ENCODE peak calls at places on chromosome 17, in five cellular contexts. G is SK-N-SH, W is K562, I is HepG2, O is H1. S is an unnamed sample.

GRCh38 chr17:752620-753219 is 656 bp upstream of the GEMIN4 start:
- DNase-seq in G (peak), W (no peak), I (no peak), O (no peak), S (no peak)

GRCh38 chr17:20702692-20703091 is 123.2 kb downstream of the CDRT15L2 start:
- DNase-seq in G (no peak), W (no peak), I (no peak), O (no peak), S (no peak)

GRCh38 chr17:76378548-76379274 is 5.7 kb upstream of the SPHK1 start:
- DNase-seq in G (peak), W (no peak), I (no peak), O (no peak), S (no peak)

GRCh38 chr17:50689251-50689650 is 18.5 kb downstream of the ANKRD40 start:
- DNase-seq in G (no peak), W (no peak), I (no peak), O (no peak), S (no peak)

GRCh38 chr17:1033503-1033902 is 36.6 kb downstream of the TIMM22 start:
- DNase-seq in G (no peak), W (no peak), I (no peak), O (no peak), S (peak)

GRCh38 chr17:40451420-40451819 is 8.2 kb downstream of the IGFBP4 start:
- DNase-seq in G (peak), W (no peak), I (no peak), O (no peak), S (no peak)

GRCh38 chr17:57899822-57900221 is 50.0 kb upstream of the MRPS23 start:
- DNase-seq in G (no peak), W (no peak), I (no peak), O (no peak), S (peak)

GRCh38 chr17:61251939-61252865 is 147.4 kb upstream of the TBX2 start:
- DNase-seq in G (peak), W (no peak), I (no peak), O (no peak), S (peak)

GRCh38 chr17:30917050-30917449 is 4.7 kb upstream of the ADAP2 start:
- DNase-seq in G (no peak), W (no peak), I (no peak), O (no peak), S (no peak)

GRCh38 chr17:36592316-36592710 is 634 bp downstream of the DHRS11 start:
- DNase-seq in G (peak), W (peak), I (no peak), O (no peak), S (no peak)

GRCh38 chr17:6528557-6528956 is 27.8 kb downstream of the PITPNM3 start:
- DNase-seq in G (no peak), W (no peak), I (no peak), O (no peak), S (no peak)

GRCh38 chr17:19338031-19338990 is 24.2 kb downstream of the B9D1 start:
- DNase-seq in G (peak), W (peak), I (peak), O (peak), S (peak)

GRCh38 chr17:5419959-5420653 is at the start of gene RPAIN:
- DNase-seq in G (peak), W (peak), I (peak), O (peak), S (peak)

GRCh38 chr17:22694362-22695227 is 1002.3 kb downstream of the KCNJ18 start:
- DNase-seq in G (peak), W (peak), I (no peak), O (no peak), S (no peak)

GRCh38 chr17:21304091-21304490 is 19.6 kb downstream of the MAP2K3 start:
- DNase-seq in G (no peak), W (peak), I (no peak), O (no peak), S (no peak)

GRCh38 chr17:3665834-3666233 is 2.5 kb downstream of the TAX1BP3 start:
- DNase-seq in G (no peak), W (no peak), I (no peak), O (no peak), S (no peak)

GRCh38 chr17:61150686-61151299 is 248.8 kb upstream of the TBX2 start:
- DNase-seq in G (no peak), W (no peak), I (no peak), O (no peak), S (no peak)

GRCh38 chr17:162689-163088 is 18.8 kb downstream of the DOC2B start:
- DNase-seq in G (no peak), W (no peak), I (no peak), O (no peak), S (no peak)

GRCh38 chr17:32590974-32591373 is 104.2 kb downstream of the CDK5R1 start:
- DNase-seq in G (no peak), W (no peak), I (no peak), O (no peak), S (no peak)

GRCh38 chr17:44854201-44854600 is 6.5 kb downstream of the HIGD1B start:
- DNase-seq in G (no peak), W (no peak), I (no peak), O (no peak), S (no peak)

GRCh38 chr17:76704799-76705198 is 6.0 kb downstream of the MXRA7 start:
- DNase-seq in G (no peak), W (no peak), I (no peak), O (no peak), S (no peak)

GRCh38 chr17:59725691-59726090 is 18.2 kb downstream of the VMP1 start:
- DNase-seq in G (no peak), W (no peak), I (peak), O (no peak), S (peak)

GRCh38 chr17:19508327-19508867 is 25.3 kb upstream of the SLC47A1 start:
- DNase-seq in G (peak), W (peak), I (no peak), O (no peak), S (no peak)

GRCh38 chr17:57563968-57564367 is 181.1 kb downstream of the CCDC182 start:
- DNase-seq in G (peak), W (no peak), I (no peak), O (no peak), S (no peak)

GRCh38 chr17:75130059-75130631 is 1.4 kb downstream of the NT5C start:
- DNase-seq in G (peak), W (peak), I (no peak), O (no peak), S (no peak)

GRCh38 chr17:35900693-35901487 is 20.7 kb upstream of the CCL5 start:
- DNase-seq in G (no peak), W (no peak), I (no peak), O (no peak), S (no peak)

GRCh38 chr17:47703671-47704070 is 9.7 kb downstream of the TBKBP1 start:
- DNase-seq in G (no peak), W (no peak), I (no peak), O (no peak), S (no peak)

GRCh38 chr17:39668141-39668924 is at the start of gene PNMT:
- DNase-seq in G (peak), W (peak), I (peak), O (no peak), S (peak)

GRCh38 chr17:11276486-11276885 is 35.5 kb downstream of the SHISA6 start:
- DNase-seq in G (no peak), W (no peak), I (no peak), O (no peak), S (no peak)

GRCh38 chr17:30300803-30301202 is 9.1 kb upstream of the BLMH start:
- DNase-seq in G (no peak), W (no peak), I (no peak), O (no peak), S (no peak)

GRCh38 chr17:82823004-82823403 is 16.8 kb downstream of the ZNF750 start:
- DNase-seq in G (peak), W (peak), I (peak), O (no peak), S (no peak)

GRCh38 chr17:21397341-21398050 is 21.3 kb downstream of the KCNJ12 start:
- DNase-seq in G (no peak), W (no peak), I (no peak), O (no peak), S (no peak)

GRCh38 chr17:75242461-75243042 is 18.9 kb downstream of the GGA3 start:
- DNase-seq in G (no peak), W (no peak), I (no peak), O (no peak), S (no peak)

GRCh38 chr17:83124871-83125514 is 45.6 kb downstream of the METRNL start:
- DNase-seq in G (no peak), W (no peak), I (no peak), O (no peak), S (peak)

GRCh38 chr17:17682737-17683675 is 1.7 kb downstream of the RAI1 start:
- DNase-seq in G (peak), W (peak), I (no peak), O (no peak), S (peak)

GRCh38 chr17:17681187-17681743 is at the start of gene RAI1:
- DNase-seq in G (peak), W (peak), I (peak), O (no peak), S (no peak)

GRCh38 chr17:17682293-17682736 is 1.1 kb downstream of the RAI1 start:
- DNase-seq in G (peak), W (peak), I (no peak), O (no peak), S (no peak)

GRCh38 chr17:17680477-17681186 is 626 bp upstream of the RAI1 start:
- DNase-seq in G (no peak), W (no peak), I (no peak), O (no peak), S (no peak)

DNA sequence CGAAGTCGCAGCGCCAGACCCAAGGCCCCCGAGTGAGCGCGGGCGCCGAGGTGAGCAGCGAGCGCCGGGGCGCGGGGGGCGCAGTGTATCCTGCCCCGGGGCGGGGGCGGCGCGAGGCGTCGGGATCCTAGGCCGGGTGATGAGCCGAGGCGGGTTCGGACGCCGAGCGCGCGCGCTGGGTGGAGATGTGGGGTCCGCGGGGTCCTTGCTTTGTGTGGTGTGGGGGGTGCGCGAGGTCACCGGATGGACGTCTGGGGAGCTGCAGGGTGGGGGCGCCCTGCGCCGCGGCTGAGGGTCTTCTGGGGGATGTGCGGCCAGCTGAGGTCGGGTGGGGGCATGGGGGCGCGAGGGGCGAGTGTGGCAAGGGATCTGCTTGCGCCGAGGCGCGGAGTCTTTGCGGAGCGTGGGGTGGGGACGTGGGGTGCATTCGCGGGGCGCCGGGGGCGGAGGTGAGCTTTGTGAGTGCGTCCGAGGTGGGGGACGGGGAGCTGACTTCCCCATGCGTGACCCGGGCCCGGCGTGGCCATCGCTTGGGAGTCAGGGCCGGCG is 560 bp downstream of the RAI1 start:
- DNase-seq in G (peak), W (peak), I (no peak), O (no peak), S (no peak)
- TF ChIP-seq GABPA in G (no peak), W (peak), I (no peak), O (no peak), S (no peak)

DNA sequence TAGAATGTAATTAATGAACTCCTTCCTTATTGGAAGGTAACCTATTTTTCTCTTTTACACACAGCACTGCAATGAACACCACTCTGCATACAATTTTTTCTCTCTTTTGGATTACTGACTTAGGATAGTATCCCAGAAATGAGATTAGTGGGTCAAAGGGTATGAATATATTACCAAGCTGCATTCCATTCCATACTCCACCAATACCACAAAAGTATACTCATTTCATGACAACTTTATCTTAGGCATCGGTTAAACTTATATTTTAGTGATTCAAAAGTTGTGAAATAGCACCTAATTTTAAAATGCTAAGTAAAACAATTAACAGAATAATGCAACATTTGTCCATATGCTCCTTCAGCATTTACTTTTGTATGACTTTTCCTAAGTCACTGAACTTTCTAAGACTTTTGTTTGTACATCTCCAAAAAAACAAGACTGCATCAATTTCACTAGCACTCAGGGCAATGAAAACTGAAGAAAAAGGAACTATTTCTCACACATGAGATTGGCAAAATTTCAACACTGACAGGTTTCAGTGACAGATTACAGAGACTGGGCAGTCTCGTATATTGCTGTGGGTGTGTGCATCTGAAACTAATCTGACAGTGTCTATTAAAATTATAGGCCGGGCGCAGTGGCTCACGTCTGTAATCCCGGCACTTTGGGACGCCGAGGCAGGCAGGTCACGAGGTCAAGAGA is 32.1 kb downstream of the HELZ start:
- DNase-seq in G (no peak), W (no peak), I (no peak), O (no peak), S (peak)
- H3K27ac ChIP-seq in G (peak), W (no peak), I (no peak), O (no peak), S (peak)

DNA sequence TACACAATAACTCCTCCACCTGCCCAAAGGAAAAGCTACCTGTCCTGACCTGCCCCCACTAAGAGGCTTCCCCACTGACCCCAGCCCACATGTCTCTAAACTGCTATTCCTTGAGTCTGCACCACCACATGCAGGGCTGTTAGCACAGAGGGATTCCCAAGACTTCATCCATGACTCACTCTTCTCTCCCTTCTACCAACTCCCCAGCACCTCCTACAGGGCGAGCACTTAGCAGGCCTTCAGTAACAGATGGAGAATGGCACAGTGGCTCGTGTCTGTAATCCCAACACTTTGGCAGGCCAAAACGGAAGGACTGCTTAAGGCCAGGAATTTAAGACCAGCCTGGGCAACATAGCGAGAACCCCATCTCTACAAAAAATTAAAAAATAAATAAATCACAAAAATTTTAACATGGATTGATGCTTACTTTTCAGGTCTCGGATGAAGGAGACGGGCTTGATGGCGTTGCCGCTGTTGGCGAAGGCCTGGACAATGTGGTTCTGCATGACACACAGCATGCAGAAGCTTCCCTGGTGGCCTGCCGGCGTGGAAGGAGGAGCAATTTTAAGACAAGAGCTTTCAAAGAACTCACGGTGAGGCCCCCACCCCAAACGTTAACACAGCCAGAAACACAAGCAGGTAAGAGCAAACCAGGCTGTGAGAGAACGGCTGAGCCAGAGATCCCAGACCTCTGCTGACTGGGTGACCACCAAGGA is 12.0 kb downstream of the USP36 start:
- DNase-seq in G (peak), W (no peak), I (no peak), O (no peak), S (no peak)
- TF ChIP-seq CTCF in G (peak), W (peak), I (peak), O (peak), S (no peak)

GRCh38 chr17:68052810-68053209 is 17.3 kb downstream of the KPNA2 start:
- DNase-seq in G (no peak), W (no peak), I (no peak), O (no peak), S (no peak)

GRCh38 chr17:68048996-68049395 is 13.5 kb downstream of the KPNA2 start:
- DNase-seq in G (peak), W (peak), I (no peak), O (no peak), S (no peak)

GRCh38 chr17:68057531-68057952 is 22.0 kb downstream of the KPNA2 start:
- DNase-seq in G (peak), W (peak), I (no peak), O (no peak), S (peak)

GRCh38 chr17:68054296-68054900 is 18.9 kb downstream of the KPNA2 start:
- DNase-seq in G (no peak), W (no peak), I (no peak), O (no peak), S (no peak)

DNA sequence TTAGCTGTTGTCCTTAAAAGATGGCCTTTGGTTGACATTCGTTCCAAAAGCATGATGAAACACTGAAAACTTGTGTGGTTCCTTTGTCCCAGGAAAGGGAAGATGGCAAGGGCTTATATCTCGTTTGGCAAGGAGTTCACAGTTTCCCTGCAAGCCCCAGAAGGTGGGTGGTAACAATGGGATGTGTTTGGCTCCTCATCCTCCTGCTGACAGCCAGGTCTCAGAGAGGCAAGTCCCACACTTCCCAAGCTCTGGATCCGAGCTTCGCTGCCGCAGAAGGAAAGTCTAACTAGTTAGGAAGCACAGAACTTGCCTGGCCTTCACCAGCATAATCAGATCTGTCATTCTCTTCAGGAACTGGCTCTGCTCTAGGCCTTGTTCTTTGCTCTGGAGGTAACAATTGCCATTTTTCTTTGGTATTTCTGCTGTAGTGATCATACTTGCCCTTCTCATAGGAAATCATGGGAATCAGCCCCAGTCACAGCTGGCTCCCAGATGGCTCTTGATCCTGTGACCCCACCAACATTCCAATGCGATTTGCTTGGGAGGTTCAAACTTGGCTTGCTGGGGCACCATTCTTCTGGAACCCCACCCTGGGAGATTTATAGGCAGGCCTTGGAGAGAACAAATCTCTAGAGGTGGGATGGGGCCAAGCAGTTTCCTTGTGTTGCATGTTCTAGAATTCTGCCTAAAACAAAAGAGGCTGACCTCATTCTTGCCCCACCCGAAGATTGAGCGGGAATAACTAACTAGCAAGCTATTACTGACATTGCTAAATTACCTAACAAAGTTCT is 17.9 kb downstream of the KPNA2 start:
- DNase-seq in G (no peak), W (no peak), I (no peak), O (no peak), S (no peak)
- TF ChIP-seq GABPA in G (no peak), W (no peak), I (no peak), O (no peak), S (no peak)

GRCh38 chr17:81045590-81046095 is 10.7 kb downstream of the BAIAP2 start:
- DNase-seq in G (no peak), W (no peak), I (no peak), O (no peak), S (no peak)

GRCh38 chr17:81044428-81044763 is 9.4 kb downstream of the BAIAP2 start:
- DNase-seq in G (no peak), W (no peak), I (no peak), O (no peak), S (no peak)

GRCh38 chr17:81044764-81045589 is 10.0 kb downstream of the BAIAP2 start:
- DNase-seq in G (peak), W (no peak), I (peak), O (no peak), S (no peak)

GRCh38 chr17:81046770-81047359 is 11.9 kb downstream of the BAIAP2 start:
- DNase-seq in G (no peak), W (no peak), I (peak), O (no peak), S (no peak)

DNA sequence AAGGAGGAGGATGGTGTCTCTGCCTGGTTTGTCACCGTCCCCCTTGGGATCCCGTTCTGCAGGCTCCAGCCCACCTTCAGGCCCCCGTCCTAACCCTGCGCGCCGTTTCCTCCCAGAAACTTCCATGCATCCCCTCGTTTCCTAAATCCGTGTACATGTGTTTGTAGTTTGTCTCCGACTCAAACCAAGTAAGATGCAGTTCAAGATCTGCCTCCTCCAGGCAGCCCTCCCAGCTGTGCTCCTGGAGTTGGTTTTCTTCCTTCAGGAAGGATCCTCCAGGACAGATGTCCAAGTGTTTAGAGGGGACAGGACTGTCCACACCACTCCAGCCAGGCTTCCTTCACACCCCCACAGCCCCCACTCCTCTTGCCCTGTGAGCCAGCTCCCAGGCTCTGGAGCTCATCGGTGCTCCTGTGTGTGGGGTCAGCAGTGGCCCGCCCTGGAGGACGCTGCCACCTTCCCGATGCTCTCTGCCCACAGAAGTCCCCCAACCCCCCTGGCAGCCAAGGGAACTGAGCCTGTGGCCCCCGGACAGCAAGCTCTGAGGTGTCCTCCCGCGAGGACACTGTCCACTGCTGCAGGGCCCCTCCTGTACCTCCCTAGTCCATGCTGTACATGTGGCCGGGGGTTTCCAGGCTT is 11.3 kb downstream of the BAIAP2 start:
- DNase-seq in G (no peak), W (no peak), I (no peak), O (no peak), S (no peak)
- H3K27ac ChIP-seq in G (no peak), W (no peak), I (no peak), O (no peak), S (no peak)

GRCh38 chr17:73506470-73507435 is 137.5 kb downstream of the SDK2 start:
- DNase-seq in G (peak), W (no peak), I (no peak), O (no peak), S (no peak)
- TF ChIP-seq CTCF in G (no peak), W (no peak), I (no peak), O (no peak), S (no peak)

GRCh38 chr17:9768381-9768934 is 22.9 kb downstream of the DHRS7C start:
- DNase-seq in G (peak), W (peak), I (peak), O (no peak), S (no peak)
- TF ChIP-seq GABPA in G (no peak), W (no peak), I (no peak), O (no peak), S (no peak)